ENCODE peak calls at places on chromosomes 6 and 20, in nine cellular contexts. F, O, D, V, U, S, J, L and K are unnamed samples.

GRCh38 chr6:25652007-25652515 is at the start of gene SCGN:
- DNase-seq in F (peak; percentile 64), O (peak; percentile 13), D (no peak), V (peak; percentile 83), U (peak; percentile 68), S (no peak), J (peak; percentile 74), L (peak; percentile 30), K (no peak)

GRCh38 chr20:45008521-45009049 is 42.3 kb downstream of the STK4 start:
- DNase-seq in F (no peak), O (no peak), D (no peak), V (no peak), U (peak; percentile 50), S (no peak), J (no peak), L (no peak), K (no peak)

GRCh38 chr6:4640139-4640538 is 136.1 kb upstream of the CDYL start:
- DNase-seq in F (no peak), O (no peak), D (no peak), V (no peak), U (peak; percentile 31), S (no peak), J (no peak), L (peak; percentile 95), K (no peak)

GRCh38 chr20:15200139-15200538 is 862.7 kb upstream of the FLRT3 start:
- DNase-seq in F (no peak), O (no peak), D (peak; percentile 79), V (no peak), U (no peak), S (no peak), J (no peak), L (no peak), K (no peak)

GRCh38 chr6:142266060-142266459 is 35.7 kb upstream of the ADGRG6 start:
- DNase-seq in F (no peak), O (no peak), D (no peak), V (no peak), U (no peak), S (no peak), J (no peak), L (no peak), K (no peak)

GRCh38 chr20:58892126-58892931 is 39.8 kb downstream of the GNAS start:
- DNase-seq in F (peak; percentile 75), O (peak; percentile 89), D (peak; percentile 87), V (peak; percentile 70), U (peak; percentile 51), S (peak; percentile 59), J (peak; percentile 87), L (no peak), K (no peak)

GRCh38 chr20:576156-576555 is 32.6 kb upstream of the CSNK2A1 start:
- DNase-seq in F (no peak), O (no peak), D (no peak), V (no peak), U (no peak), S (no peak), J (no peak), L (no peak), K (no peak)

GRCh38 chr20:63497946-63498935 is 642 bp downstream of the EEF1A2 start:
- DNase-seq in F (no peak), O (peak; percentile 39), D (no peak), V (peak; percentile 53), U (no peak), S (no peak), J (peak; percentile 49), L (no peak), K (no peak)

GRCh38 chr6:7215798-7216231 is 97.2 kb downstream of the SSR1 start:
- DNase-seq in F (no peak), O (no peak), D (no peak), V (no peak), U (no peak), S (no peak), J (no peak), L (no peak), K (no peak)

GRCh38 chr6:7218586-7218985 is 94.4 kb downstream of the SSR1 start:
- DNase-seq in F (no peak), O (no peak), D (no peak), V (no peak), U (peak; percentile 30), S (no peak), J (no peak), L (no peak), K (no peak)

GRCh38 chr6:7215140-7215539 is 97.9 kb downstream of the SSR1 start:
- DNase-seq in F (no peak), O (no peak), D (no peak), V (no peak), U (peak; percentile 64), S (no peak), J (no peak), L (no peak), K (no peak)

GRCh38 chr6:7219310-7219709 is 93.7 kb downstream of the SSR1 start:
- DNase-seq in F (no peak), O (peak; percentile 87), D (no peak), V (no peak), U (peak; percentile 40), S (no peak), J (no peak), L (no peak), K (no peak)

GRCh38 chr6:7216941-7217621 is 95.9 kb downstream of the SSR1 start:
- DNase-seq in F (no peak), O (no peak), D (no peak), V (no peak), U (no peak), S (no peak), J (no peak), L (peak; percentile 37), K (no peak)
- TF ChIP-seq CTCF in F (no peak), O (no peak), D (no peak), V (peak; percentile 30), U (no peak), S (no peak), J (no peak), L (peak; percentile 18), K (no peak)

DNA sequence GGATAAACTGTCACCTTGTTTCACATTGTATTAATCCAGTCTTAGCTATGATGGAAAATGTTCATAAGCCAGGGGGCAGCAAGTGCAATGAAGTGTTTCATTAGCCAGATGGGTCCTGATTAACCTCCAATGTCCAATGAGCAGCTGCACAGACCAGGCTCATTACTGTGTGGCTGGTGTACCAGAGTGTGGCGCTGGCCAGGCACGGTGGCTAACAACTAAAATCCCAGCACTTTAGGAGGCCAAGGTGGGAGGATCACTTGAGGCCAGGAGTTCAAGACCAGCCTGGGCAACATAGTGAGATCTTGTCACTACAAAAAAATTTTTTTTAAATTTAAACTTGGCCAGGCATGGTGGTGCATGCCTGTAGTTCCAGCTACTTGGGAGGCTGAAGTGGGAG is 201.7 kb upstream of the FOXQ1 start:
- DNase-seq in F (no peak), O (peak; percentile 28), D (no peak), V (no peak), U (no peak), S (no peak), J (no peak), L (no peak), K (no peak)
- TF ChIP-seq CTCF in F (no peak), O (no peak), D (no peak), V (no peak), U (peak; percentile 10), S (peak; percentile 44), J (no peak), L (peak; percentile 37), K (no peak)

DNA sequence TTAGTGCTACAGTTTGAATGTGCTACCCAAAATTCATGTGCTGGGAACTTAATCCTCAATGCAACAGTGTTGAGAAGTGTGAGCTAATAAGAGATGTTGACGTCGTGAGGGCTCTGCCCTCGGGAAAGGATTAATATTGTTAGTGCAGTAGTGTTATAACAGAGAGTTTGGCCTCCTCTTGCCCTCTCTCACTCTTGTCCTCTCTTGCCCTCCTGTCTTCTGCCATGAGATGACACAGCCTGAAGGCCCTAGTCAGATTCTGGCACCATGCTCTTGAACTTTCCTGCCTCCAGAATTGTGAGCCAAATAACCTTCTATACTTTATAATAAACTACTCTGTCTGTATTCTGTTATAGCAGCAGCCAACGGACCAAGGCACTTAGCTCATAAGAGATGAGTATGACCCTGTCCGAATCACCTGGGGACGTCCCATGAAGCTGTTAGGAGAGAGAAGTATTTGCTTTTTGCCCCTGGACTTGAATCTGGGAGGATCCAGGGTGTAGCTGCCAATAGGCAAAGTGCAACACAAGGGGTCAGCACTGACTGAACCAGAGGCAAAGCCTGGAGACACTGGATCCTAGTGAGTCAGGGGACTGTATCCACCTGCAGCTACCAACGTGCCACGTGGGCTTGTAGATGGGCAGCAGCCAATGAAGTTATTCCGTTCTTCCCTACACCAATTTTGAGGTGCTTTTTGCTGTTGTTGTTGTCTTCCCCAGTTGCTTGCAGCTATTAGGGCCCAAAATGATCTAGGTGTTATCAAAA is 233.7 kb downstream of the THBS2 start:
- DNase-seq in F (no peak), O (peak; percentile 35), D (no peak), V (peak; percentile 49), U (no peak), S (no peak), J (no peak), L (no peak), K (no peak)
- TF ChIP-seq CTCF in F (no peak), O (peak; percentile 24), D (peak; percentile 3), V (peak; percentile 59), U (peak; percentile 27), S (peak; percentile 11), J (no peak), L (peak; percentile 33), K (peak; percentile 13)

GRCh38 chr6:53287336-53288225 is 61.2 kb downstream of the ELOVL5 start:
- DNase-seq in F (no peak), O (no peak), D (no peak), V (no peak), U (peak; percentile 56), S (peak; percentile 43), J (peak; percentile 22), L (no peak), K (no peak)

GRCh38 chr6:53293691-53294090 is 55.1 kb downstream of the ELOVL5 start:
- DNase-seq in F (no peak), O (no peak), D (no peak), V (no peak), U (no peak), S (no peak), J (no peak), L (no peak), K (no peak)

GRCh38 chr6:53294095-53294494 is 54.7 kb downstream of the ELOVL5 start:
- DNase-seq in F (no peak), O (peak; percentile 33), D (no peak), V (peak; percentile 66), U (peak; percentile 57), S (no peak), J (peak; percentile 64), L (no peak), K (no peak)

GRCh38 chr6:53294611-53295010 is 54.1 kb downstream of the ELOVL5 start:
- DNase-seq in F (no peak), O (no peak), D (no peak), V (no peak), U (no peak), S (no peak), J (no peak), L (no peak), K (no peak)

DNA sequence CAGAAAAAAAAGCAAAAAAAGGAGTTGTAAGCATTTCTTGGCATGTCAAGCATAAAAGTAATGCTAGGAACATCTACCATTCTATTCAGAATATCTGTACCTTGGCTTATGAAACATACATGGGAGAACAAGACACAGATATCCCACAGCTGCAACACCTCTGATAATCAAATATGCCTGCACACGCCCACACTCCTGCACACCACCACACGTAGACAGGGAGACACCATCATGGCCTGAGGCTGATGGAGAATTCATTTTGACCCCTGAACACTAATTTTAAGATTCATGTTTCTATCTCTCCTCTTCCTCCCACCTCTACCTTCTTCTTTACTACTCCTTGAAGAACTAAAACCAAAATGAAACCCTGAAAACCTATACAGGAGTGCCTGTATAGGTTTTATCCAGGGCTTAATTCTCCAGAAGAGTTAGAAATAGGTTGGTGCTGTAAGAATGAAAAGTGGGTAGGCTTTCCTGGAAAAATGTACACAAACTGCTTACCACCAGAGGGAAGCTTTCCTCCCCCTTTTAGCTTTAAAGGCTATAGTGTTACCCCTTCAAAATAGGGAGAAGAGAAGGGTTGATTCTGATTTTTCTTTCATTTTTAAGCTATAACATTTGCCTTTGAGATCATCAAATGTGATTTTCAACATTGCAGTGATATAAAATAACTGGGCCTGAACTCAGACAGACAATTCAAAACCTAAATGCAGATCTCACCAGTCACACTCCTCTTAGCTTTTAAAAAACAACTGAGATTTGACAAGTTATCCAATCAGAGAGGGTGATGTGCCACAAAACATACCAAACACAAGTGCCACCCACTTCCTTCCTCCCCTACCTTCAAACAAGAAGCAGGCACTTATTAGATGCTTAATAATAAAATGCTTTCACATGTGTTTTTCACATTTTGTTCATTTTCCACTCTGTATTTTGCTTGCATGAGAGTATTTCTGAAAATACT is 57.9 kb downstream of the ELOVL5 start:
- DNase-seq in F (no peak), O (no peak), D (no peak), V (no peak), U (no peak), S (no peak), J (no peak), L (no peak), K (no peak)
- TF ChIP-seq CTCF in F (no peak), O (no peak), D (no peak), V (no peak), U (no peak), S (no peak), J (no peak), L (peak; percentile 39), K (no peak)